ENCODE peak calls at places on chromosomes 7 and 10, in ten cellular contexts. One of them, this sample, is unnamed.
A peak's percentile ranks its signal among the peaks of the same experiment; 100 is the strongest.

GRCh38 chr10:31063839-31064238 is 32.2 kb upstream of the ZNF438 start:
- DNase-seq in astrocyte: no peak
- DNase-seq in neural progenitor cell: no peak
- DNase-seq in fibroblast of pulmonary artery: no peak
- DNase-seq in thoracic aorta: no peak
- DNase-seq in AG04450: no peak
- DNase-seq in psoas muscle: no peak
- DNase-seq in AG04449: no peak
- DNase-seq in heart right ventricle: no peak
- DNase-seq in ovary: no peak
- DNase-seq in this sample: no peak

GRCh38 chr10:87589653-87590052 is 70.0 kb upstream of the PAPSS2 start:
- DNase-seq in astrocyte: peak; percentile 52
- DNase-seq in neural progenitor cell: no peak
- DNase-seq in fibroblast of pulmonary artery: no peak
- DNase-seq in thoracic aorta: no peak
- DNase-seq in AG04450: peak; percentile 16
- DNase-seq in psoas muscle: no peak
- DNase-seq in AG04449: peak; percentile 12
- DNase-seq in heart right ventricle: no peak
- DNase-seq in ovary: no peak
- DNase-seq in this sample: no peak

GRCh38 chr10:89609730-89610393 is 35.2 kb downstream of the PANK1 start:
- DNase-seq in astrocyte: no peak
- DNase-seq in neural progenitor cell: no peak
- DNase-seq in fibroblast of pulmonary artery: no peak
- DNase-seq in thoracic aorta: no peak
- DNase-seq in AG04450: no peak
- DNase-seq in psoas muscle: no peak
- DNase-seq in AG04449: no peak
- DNase-seq in heart right ventricle: no peak
- DNase-seq in ovary: no peak
- DNase-seq in this sample: no peak

GRCh38 chr7:50418934-50419333 is 31.2 kb downstream of the FIGNL1 start:
- DNase-seq in astrocyte: no peak
- DNase-seq in neural progenitor cell: no peak
- DNase-seq in fibroblast of pulmonary artery: peak; percentile 10
- DNase-seq in thoracic aorta: no peak
- DNase-seq in AG04450: no peak
- DNase-seq in psoas muscle: no peak
- DNase-seq in AG04449: no peak
- DNase-seq in heart right ventricle: no peak
- DNase-seq in ovary: no peak
- DNase-seq in this sample: no peak

GRCh38 chr10:79047875-79048638 is 20.7 kb upstream of the ZMIZ1 start:
- DNase-seq in astrocyte: no peak
- DNase-seq in neural progenitor cell: no peak
- DNase-seq in fibroblast of pulmonary artery: no peak
- DNase-seq in thoracic aorta: no peak
- DNase-seq in AG04450: no peak
- DNase-seq in psoas muscle: no peak
- DNase-seq in AG04449: no peak
- DNase-seq in heart right ventricle: no peak
- DNase-seq in ovary: no peak
- DNase-seq in this sample: no peak

GRCh38 chr7:74305987-74306736 is 17.0 kb downstream of the CLIP2 start:
- DNase-seq in astrocyte: no peak
- DNase-seq in neural progenitor cell: no peak
- DNase-seq in fibroblast of pulmonary artery: no peak
- DNase-seq in thoracic aorta: no peak
- DNase-seq in AG04450: no peak
- DNase-seq in psoas muscle: no peak
- DNase-seq in AG04449: no peak
- DNase-seq in heart right ventricle: no peak
- DNase-seq in ovary: peak; percentile 44
- DNase-seq in this sample: no peak

GRCh38 chr7:136056827-136057226 is 79.7 kb upstream of the MTPN start:
- DNase-seq in astrocyte: no peak
- DNase-seq in neural progenitor cell: no peak
- DNase-seq in fibroblast of pulmonary artery: no peak
- DNase-seq in thoracic aorta: no peak
- DNase-seq in AG04450: no peak
- DNase-seq in psoas muscle: no peak
- DNase-seq in AG04449: no peak
- DNase-seq in heart right ventricle: no peak
- DNase-seq in ovary: no peak
- DNase-seq in this sample: no peak

GRCh38 chr10:78520737-78521430 is 487.2 kb downstream of the RPS24 start:
- DNase-seq in astrocyte: peak; percentile 54
- DNase-seq in neural progenitor cell: peak; percentile 58
- DNase-seq in fibroblast of pulmonary artery: peak; percentile 39
- DNase-seq in thoracic aorta: no peak
- DNase-seq in AG04450: no peak
- DNase-seq in psoas muscle: no peak
- DNase-seq in AG04449: no peak
- DNase-seq in heart right ventricle: no peak
- DNase-seq in ovary: no peak
- DNase-seq in this sample: peak; percentile 26

GRCh38 chr10:16520900-16521299 is 779 bp downstream of the C1QL3 start:
- DNase-seq in astrocyte: no peak
- DNase-seq in neural progenitor cell: peak; percentile 67
- DNase-seq in fibroblast of pulmonary artery: peak; percentile 10
- DNase-seq in thoracic aorta: no peak
- DNase-seq in AG04450: no peak
- DNase-seq in psoas muscle: peak; percentile 53
- DNase-seq in AG04449: no peak
- DNase-seq in heart right ventricle: peak; percentile 22
- DNase-seq in ovary: peak; percentile 11
- DNase-seq in this sample: no peak

GRCh38 chr10:70558871-70559810 is 43.4 kb downstream of the PRF1 start:
- DNase-seq in astrocyte: peak; percentile 45
- DNase-seq in neural progenitor cell: peak; percentile 67
- DNase-seq in fibroblast of pulmonary artery: peak; percentile 58
- DNase-seq in thoracic aorta: peak; percentile 19
- DNase-seq in AG04450: peak; percentile 18
- DNase-seq in psoas muscle: peak; percentile 63
- DNase-seq in AG04449: no peak
- DNase-seq in heart right ventricle: peak; percentile 75
- DNase-seq in ovary: peak; percentile 71
- DNase-seq in this sample: no peak

GRCh38 chr10:22280078-22280477 is 36.1 kb upstream of the COMMD3 start:
- DNase-seq in astrocyte: no peak
- DNase-seq in neural progenitor cell: no peak
- DNase-seq in fibroblast of pulmonary artery: no peak
- DNase-seq in thoracic aorta: no peak
- DNase-seq in AG04450: no peak
- DNase-seq in psoas muscle: no peak
- DNase-seq in AG04449: no peak
- DNase-seq in heart right ventricle: no peak
- DNase-seq in ovary: no peak
- DNase-seq in this sample: no peak

GRCh38 chr7:112646787-112647186 is 143.4 kb downstream of the TMEM168 start:
- DNase-seq in astrocyte: no peak
- DNase-seq in neural progenitor cell: peak; percentile 77
- DNase-seq in fibroblast of pulmonary artery: no peak
- DNase-seq in thoracic aorta: no peak
- DNase-seq in AG04450: no peak
- DNase-seq in psoas muscle: no peak
- DNase-seq in AG04449: no peak
- DNase-seq in heart right ventricle: no peak
- DNase-seq in ovary: no peak
- DNase-seq in this sample: no peak

GRCh38 chr7:43577485-43577951 is 5.4 kb upstream of the STK17A start:
- DNase-seq in astrocyte: peak; percentile 61
- DNase-seq in neural progenitor cell: no peak
- DNase-seq in fibroblast of pulmonary artery: peak; percentile 53
- DNase-seq in thoracic aorta: no peak
- DNase-seq in AG04450: no peak
- DNase-seq in psoas muscle: no peak
- DNase-seq in AG04449: no peak
- DNase-seq in heart right ventricle: no peak
- DNase-seq in ovary: no peak
- DNase-seq in this sample: no peak

GRCh38 chr7:99788554-99788953 is 4.6 kb upstream of the CYP3A4 start:
- DNase-seq in astrocyte: no peak
- DNase-seq in neural progenitor cell: no peak
- DNase-seq in fibroblast of pulmonary artery: no peak
- DNase-seq in thoracic aorta: no peak
- DNase-seq in AG04450: no peak
- DNase-seq in psoas muscle: no peak
- DNase-seq in AG04449: no peak
- DNase-seq in heart right ventricle: no peak
- DNase-seq in ovary: no peak
- DNase-seq in this sample: no peak

GRCh38 chr10:80202934-80203834 is 2.2 kb downstream of the ANXA11 start:
- DNase-seq in astrocyte: peak; percentile 89
- DNase-seq in neural progenitor cell: peak; percentile 58
- DNase-seq in fibroblast of pulmonary artery: peak; percentile 91
- DNase-seq in thoracic aorta: no peak
- DNase-seq in AG04450: peak; percentile 54
- DNase-seq in psoas muscle: peak; percentile 91
- DNase-seq in AG04449: peak; percentile 78
- DNase-seq in heart right ventricle: peak; percentile 71
- DNase-seq in ovary: peak; percentile 57
- DNase-seq in this sample: peak; percentile 74

GRCh38 chr7:151511946-151512345 is 7.7 kb downstream of the RHEB start:
- DNase-seq in astrocyte: no peak
- DNase-seq in neural progenitor cell: no peak
- DNase-seq in fibroblast of pulmonary artery: peak; percentile 63
- DNase-seq in thoracic aorta: no peak
- DNase-seq in AG04450: no peak
- DNase-seq in psoas muscle: no peak
- DNase-seq in AG04449: no peak
- DNase-seq in heart right ventricle: no peak
- DNase-seq in ovary: no peak
- DNase-seq in this sample: no peak

DNA sequence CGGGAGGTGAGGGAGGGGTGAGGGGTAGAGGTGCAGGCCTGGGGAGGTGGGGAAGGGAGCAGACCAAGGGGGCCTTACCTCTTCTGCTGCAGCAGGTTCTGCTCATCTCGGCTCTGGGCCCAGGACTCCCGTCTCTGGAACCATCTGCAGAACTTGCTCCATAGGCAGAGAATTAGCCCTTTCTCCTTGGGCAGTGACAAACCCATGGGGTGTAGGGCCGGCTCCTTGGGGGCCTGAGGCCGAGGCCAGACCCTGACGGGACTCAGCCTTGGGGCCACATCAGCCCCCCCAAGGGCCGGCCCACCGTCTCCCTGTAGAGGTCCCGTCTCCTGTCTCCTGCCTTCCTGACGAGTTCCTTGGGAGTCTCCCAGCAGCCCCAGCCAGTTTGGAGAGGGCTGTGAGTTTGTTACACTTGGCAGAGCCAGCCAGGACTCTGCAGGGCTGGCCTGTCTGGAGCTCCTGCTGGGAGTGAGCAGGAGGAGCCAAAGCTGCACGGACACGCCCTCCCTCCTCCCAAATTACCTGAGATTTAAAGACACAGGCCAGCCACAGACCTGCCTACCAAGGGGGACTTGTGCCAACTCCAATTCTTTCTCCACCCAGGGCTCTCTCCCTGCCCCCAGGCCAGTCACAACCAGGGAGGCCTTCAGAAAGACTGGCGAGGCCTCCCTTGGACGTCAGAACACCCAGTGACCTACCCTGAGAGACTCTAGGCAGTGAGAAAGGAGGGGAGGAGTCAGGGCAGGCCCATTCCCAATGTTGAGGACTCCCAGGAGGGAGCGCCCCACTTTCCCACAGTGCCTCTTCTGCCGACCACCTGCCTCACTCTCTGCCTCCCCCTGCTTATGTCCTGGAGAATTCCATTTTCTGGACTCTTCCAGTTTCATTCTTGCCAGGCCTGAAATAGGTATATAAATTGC is at the start of gene TRPV6:
- DNase-seq in astrocyte: no peak
- DNase-seq in neural progenitor cell: peak; percentile 13
- DNase-seq in fibroblast of pulmonary artery: no peak
- DNase-seq in thoracic aorta: no peak
- DNase-seq in AG04450: no peak
- DNase-seq in psoas muscle: peak; percentile 34
- DNase-seq in AG04449: no peak
- DNase-seq in heart right ventricle: no peak
- DNase-seq in ovary: no peak
- DNase-seq in this sample: no peak
- H3K4me3 ChIP-seq in astrocyte: no peak within 1 kb of the TSS
- H3K4me3 ChIP-seq in neural progenitor cell: no peak within 1 kb of the TSS
- H3K4me3 ChIP-seq in fibroblast of pulmonary artery: no peak within 1 kb of the TSS
- H3K4me3 ChIP-seq in thoracic aorta: no peak within 1 kb of the TSS
- H3K4me3 ChIP-seq in AG04450: no peak within 1 kb of the TSS
- H3K4me3 ChIP-seq in psoas muscle: no peak within 1 kb of the TSS
- H3K4me3 ChIP-seq in AG04449: no peak within 1 kb of the TSS
- H3K4me3 ChIP-seq in heart right ventricle: no peak within 1 kb of the TSS
- H3K4me3 ChIP-seq in ovary: no peak within 1 kb of the TSS
- H3K4me3 ChIP-seq in this sample: no peak within 1 kb of the TSS

GRCh38 chr7:1975581-1975980 is 257.2 kb downstream of the MAD1L1 start:
- DNase-seq in astrocyte: no peak
- DNase-seq in neural progenitor cell: no peak
- DNase-seq in fibroblast of pulmonary artery: no peak
- DNase-seq in thoracic aorta: no peak
- DNase-seq in AG04450: no peak
- DNase-seq in psoas muscle: peak; percentile 42
- DNase-seq in AG04449: no peak
- DNase-seq in heart right ventricle: no peak
- DNase-seq in ovary: no peak
- DNase-seq in this sample: no peak
- TF ChIP-seq CTCF in astrocyte: no peak
- TF ChIP-seq CTCF in neural progenitor cell: no peak
- TF ChIP-seq CTCF in fibroblast of pulmonary artery: no peak
- TF ChIP-seq CTCF in thoracic aorta: no peak
- TF ChIP-seq CTCF in AG04450: no peak
- TF ChIP-seq CTCF in psoas muscle: no peak
- TF ChIP-seq CTCF in AG04449: no peak
- TF ChIP-seq CTCF in heart right ventricle: no peak
- TF ChIP-seq CTCF in ovary: no peak
- TF ChIP-seq CTCF in this sample: no peak

GRCh38 chr10:108424656-108425055 is 1260.2 kb upstream of the SORCS1 start:
- DNase-seq in astrocyte: peak; percentile 63
- DNase-seq in neural progenitor cell: no peak
- DNase-seq in fibroblast of pulmonary artery: peak; percentile 62
- DNase-seq in thoracic aorta: no peak
- DNase-seq in AG04450: peak; percentile 1
- DNase-seq in psoas muscle: no peak
- DNase-seq in AG04449: peak; percentile 34
- DNase-seq in heart right ventricle: no peak
- DNase-seq in ovary: no peak
- DNase-seq in this sample: no peak
- H3K4me3 ChIP-seq in astrocyte: no peak overlapping the region
- H3K4me3 ChIP-seq in neural progenitor cell: no peak overlapping the region
- H3K4me3 ChIP-seq in fibroblast of pulmonary artery: no peak overlapping the region
- H3K4me3 ChIP-seq in thoracic aorta: no peak overlapping the region
- H3K4me3 ChIP-seq in AG04450: no peak overlapping the region
- H3K4me3 ChIP-seq in psoas muscle: no peak overlapping the region
- H3K4me3 ChIP-seq in AG04449: no peak overlapping the region
- H3K4me3 ChIP-seq in heart right ventricle: no peak overlapping the region
- H3K4me3 ChIP-seq in ovary: no peak overlapping the region
- H3K4me3 ChIP-seq in this sample: no peak overlapping the region

DNA sequence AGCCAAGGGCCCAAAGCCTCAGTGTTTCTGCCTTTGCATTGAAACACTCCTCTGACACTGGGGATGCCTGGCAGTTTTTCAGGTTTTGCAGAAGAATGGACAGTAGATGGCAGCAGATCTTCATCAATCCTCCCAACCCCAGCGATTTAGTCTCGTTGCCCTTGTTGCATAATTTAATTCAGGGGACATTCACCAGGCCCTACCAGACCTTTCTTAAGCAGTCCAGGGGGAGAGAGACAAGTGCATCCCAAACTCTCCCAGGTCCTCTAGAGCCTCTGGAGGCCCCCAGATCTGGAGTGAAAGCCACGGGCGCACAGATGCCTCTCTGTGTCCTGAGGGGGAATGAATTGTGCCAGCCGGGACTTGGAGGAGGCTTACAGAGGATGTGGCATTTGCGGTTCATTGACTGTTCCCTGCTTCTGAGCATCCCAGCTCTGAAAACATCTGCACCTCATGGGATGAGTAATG is 29.6 kb downstream of the MINDY4 start:
- DNase-seq in astrocyte: peak; percentile 47
- DNase-seq in neural progenitor cell: peak; percentile 79
- DNase-seq in fibroblast of pulmonary artery: peak; percentile 90
- DNase-seq in thoracic aorta: no peak
- DNase-seq in AG04450: peak; percentile 63
- DNase-seq in psoas muscle: no peak
- DNase-seq in AG04449: no peak
- DNase-seq in heart right ventricle: no peak
- DNase-seq in ovary: peak; percentile 52
- DNase-seq in this sample: no peak
- TF ChIP-seq CTCF in astrocyte: peak; percentile 77
- TF ChIP-seq CTCF in neural progenitor cell: peak; percentile 83
- TF ChIP-seq CTCF in fibroblast of pulmonary artery: peak; percentile 74
- TF ChIP-seq CTCF in thoracic aorta: peak; percentile 71
- TF ChIP-seq CTCF in AG04450: peak; percentile 79
- TF ChIP-seq CTCF in psoas muscle: peak; percentile 73
- TF ChIP-seq CTCF in AG04449: peak; percentile 65
- TF ChIP-seq CTCF in heart right ventricle: peak; percentile 86
- TF ChIP-seq CTCF in ovary: peak; percentile 61
- TF ChIP-seq CTCF in this sample: peak; percentile 75